ENCODE peak calls at places on chromosome 5, in six cellular contexts. U is IMR-90, G is NCI-H2081, A is LoVo, P is AG09309, E is NCI-H1092 treated with DMSO at 0.1 percent for 48 hours. T is an unnamed sample.

GRCh38 chr5:142720561-142721275 is 34.8 kb upstream of the FGF1 start:
- DNase-seq in A (no peak), P (no peak), U (peak), E (peak), G (peak), T (no peak)

GRCh38 chr5:143065185-143065584 is 295.0 kb downstream of the ARHGAP26 start:
- DNase-seq in E (peak), P (peak), U (peak), A (no peak), G (no peak), T (no peak)

GRCh38 chr5:128271859-128272446 is 188.4 kb downstream of the SLC12A2 start:
- DNase-seq in G (no peak), A (peak), U (peak), P (peak), E (no peak), T (no peak)

GRCh38 chr5:10860645-10861455 is 99.8 kb upstream of the DAP start:
- DNase-seq in G (no peak), E (no peak), P (no peak), U (peak), A (no peak), T (no peak)

GRCh38 chr5:122120957-122121356 is 8.4 kb upstream of the ZNF474 start:
- DNase-seq in P (no peak), G (no peak), A (peak), U (peak), E (no peak), T (no peak)

GRCh38 chr5:169803077-169803981 is 166.3 kb downstream of the DOCK2 start:
- DNase-seq in G (no peak), P (peak), E (no peak), U (peak), A (no peak), T (no peak)

GRCh38 chr5:124746252-124746915 is at the start of gene ZNF608:
- DNase-seq in U (peak), E (peak), A (no peak), P (no peak), G (peak), T (no peak)

GRCh38 chr5:24642022-24642421 is 2.8 kb downstream of the CDH10 start:
- DNase-seq in U (peak), P (no peak), G (peak), A (peak), E (peak), T (no peak)

GRCh38 chr5:143887302-143887638 is 75.3 kb downstream of the HMHB1 start:
- DNase-seq in P (peak), U (peak), E (peak), G (peak), A (peak), T (peak)

GRCh38 chr5:146081685-146082084 is 23.7 kb downstream of the PLAC8L1 start:
- DNase-seq in E (peak), A (no peak), U (no peak), G (no peak), P (no peak), T (no peak)

T was measured in NCI-H1436 treated with DMSO at 0.1 percent for 48 hours.